ENCODE peak calls at places on chromosomes 12 and 14, in four cellular contexts. D is fibroblast of the aortic adventitia, P is left lung, C is H9. W is an unnamed sample.

GRCh38 chr12:15563683-15564082 is 225.5 kb downstream of the EPS8 start:
- DNase-seq in P (no peak), C (no peak), D (peak), W (peak)

GRCh38 chr14:50892255-50892654 is 20.4 kb downstream of the ABHD12B start:
- DNase-seq in P (no peak), C (peak), D (no peak), W (no peak)

GRCh38 chr12:116060765-116061164 is 216.7 kb downstream of the MED13L start:
- DNase-seq in C (no peak), D (no peak), P (no peak), W (no peak)

GRCh38 chr14:76964695-76965094 is 63.8 kb downstream of the IRF2BPL start:
- DNase-seq in C (no peak), D (no peak), P (no peak), W (no peak)

GRCh38 chr12:122835693-122836026 is 403 bp downstream of the HIP1R start:
- DNase-seq in P (peak), D (no peak), C (peak), W (no peak)

GRCh38 chr12:117360551-117361311 is 695 bp downstream of the NOS1 start:
- DNase-seq in P (no peak), D (no peak), C (peak), W (no peak)

GRCh38 chr14:75147423-75148071 is 20.7 kb upstream of the NEK9 start:
- DNase-seq in D (peak), C (peak), P (no peak), W (peak)

GRCh38 chr12:129162805-129163204 is 309.5 kb downstream of the GLT1D1 start:
- DNase-seq in D (no peak), P (no peak), C (no peak), W (no peak)

GRCh38 chr12:49824416-49824815 is 3.8 kb downstream of the NCKAP5L start:
- DNase-seq in P (no peak), D (no peak), C (no peak), W (no peak)

GRCh38 chr14:69880051-69880487 is 853 bp downstream of the SMOC1 start:
- DNase-seq in P (no peak), D (no peak), C (no peak), W (no peak)

GRCh38 chr12:63985945-63986344 is 141.4 kb downstream of the SRGAP1 start:
- DNase-seq in C (no peak), P (no peak), D (no peak), W (no peak)

GRCh38 chr14:67269338-67270060 is 28.3 kb downstream of the PALS1 start:
- DNase-seq in D (peak), P (no peak), C (no peak), W (no peak)

GRCh38 chr12:57439762-57440266 is 5.2 kb downstream of the INHBC start:
- DNase-seq in D (no peak), P (no peak), C (no peak), W (no peak)
- TF ChIP-seq CTCF in D (no peak), P (no peak), C (no peak), W (no peak)

GRCh38 chr12:108495054-108495453 is 20.0 kb upstream of the FICD start:
- DNase-seq in C (peak), P (no peak), D (peak), W (no peak)
- TF ChIP-seq CTCF in C (peak), P (peak), D (peak), W (peak)

DNA sequence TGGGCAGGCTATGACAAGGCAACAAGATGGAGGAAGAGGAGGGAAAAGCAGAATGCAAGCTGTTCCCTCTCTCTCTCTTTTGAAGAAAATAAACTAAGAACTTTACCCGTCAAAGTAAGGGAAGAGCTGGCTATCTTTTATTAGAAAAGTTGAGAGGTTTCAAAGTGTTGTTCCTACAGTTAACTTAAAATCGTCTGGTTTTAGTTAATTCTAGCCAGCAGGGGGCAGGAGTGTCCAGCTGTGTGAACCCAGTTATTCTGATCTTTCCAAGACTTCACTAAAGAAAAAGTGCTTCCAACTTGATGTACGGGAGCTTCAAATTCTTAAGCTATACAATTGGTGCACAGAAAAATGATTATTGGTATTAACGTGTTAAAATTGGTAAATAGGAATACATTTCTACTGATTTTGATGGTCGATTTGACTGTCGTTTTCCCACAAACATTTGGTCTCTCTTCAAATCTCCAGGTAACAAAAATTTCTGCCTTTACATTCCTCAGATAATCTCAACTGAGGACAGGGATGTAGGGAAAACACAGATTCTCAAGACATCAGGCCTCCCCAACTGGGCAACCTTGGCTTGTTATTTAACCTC is 28.4 kb upstream of the MON2 start:
- DNase-seq in D (peak), P (no peak), C (no peak), W (no peak)
- TF ChIP-seq CTCF in D (peak), P (peak), C (peak), W (peak)

DNA sequence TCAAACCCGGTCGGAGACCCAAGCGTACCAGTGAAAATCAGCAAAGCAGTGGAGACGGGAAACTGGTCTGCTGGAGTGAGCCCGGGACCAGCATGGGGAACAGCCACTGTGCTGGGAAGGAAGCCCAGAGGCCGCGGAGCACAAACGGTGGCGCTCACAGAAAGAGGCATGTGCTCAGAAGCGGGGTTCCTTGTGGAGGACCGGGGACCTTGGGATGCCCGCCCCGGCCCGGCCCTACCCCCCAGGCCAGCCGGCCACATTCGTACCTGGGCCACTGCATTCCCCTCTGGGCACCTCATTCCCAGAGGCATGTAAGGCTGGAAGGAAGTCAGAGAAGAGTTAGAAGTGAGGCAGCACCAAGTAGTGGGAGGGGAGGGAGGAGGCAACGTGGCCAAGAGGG is 79.3 kb downstream of the RFLNA start:
- DNase-seq in D (no peak), P (no peak), C (no peak), W (no peak)
- TF ChIP-seq CTCF in D (no peak), P (no peak), C (no peak), W (no peak)

GRCh38 chr12:27015730-27016076 is 1.5 kb upstream of the TM7SF3 start:
- DNase-seq in C (no peak), D (peak), P (no peak), W (no peak)
- TF ChIP-seq CTCF in C (peak), D (peak), P (peak), W (peak)

GRCh38 chr14:22558221-22558913 is 30.7 kb downstream of the DAD1 start:
- DNase-seq in C (peak), D (no peak), P (no peak), W (no peak)
- TF ChIP-seq CTCF in C (peak), D (no peak), P (no peak), W (no peak)

GRCh38 chr14:51993274-51993673 is 3.9 kb downstream of the RTRAF start:
- DNase-seq in D (no peak), C (no peak), P (no peak), W (no peak)

GRCh38 chr14:51990488-51990887 is 1.1 kb downstream of the RTRAF start:
- DNase-seq in C (no peak), P (no peak), D (no peak), W (no peak)

DNA sequence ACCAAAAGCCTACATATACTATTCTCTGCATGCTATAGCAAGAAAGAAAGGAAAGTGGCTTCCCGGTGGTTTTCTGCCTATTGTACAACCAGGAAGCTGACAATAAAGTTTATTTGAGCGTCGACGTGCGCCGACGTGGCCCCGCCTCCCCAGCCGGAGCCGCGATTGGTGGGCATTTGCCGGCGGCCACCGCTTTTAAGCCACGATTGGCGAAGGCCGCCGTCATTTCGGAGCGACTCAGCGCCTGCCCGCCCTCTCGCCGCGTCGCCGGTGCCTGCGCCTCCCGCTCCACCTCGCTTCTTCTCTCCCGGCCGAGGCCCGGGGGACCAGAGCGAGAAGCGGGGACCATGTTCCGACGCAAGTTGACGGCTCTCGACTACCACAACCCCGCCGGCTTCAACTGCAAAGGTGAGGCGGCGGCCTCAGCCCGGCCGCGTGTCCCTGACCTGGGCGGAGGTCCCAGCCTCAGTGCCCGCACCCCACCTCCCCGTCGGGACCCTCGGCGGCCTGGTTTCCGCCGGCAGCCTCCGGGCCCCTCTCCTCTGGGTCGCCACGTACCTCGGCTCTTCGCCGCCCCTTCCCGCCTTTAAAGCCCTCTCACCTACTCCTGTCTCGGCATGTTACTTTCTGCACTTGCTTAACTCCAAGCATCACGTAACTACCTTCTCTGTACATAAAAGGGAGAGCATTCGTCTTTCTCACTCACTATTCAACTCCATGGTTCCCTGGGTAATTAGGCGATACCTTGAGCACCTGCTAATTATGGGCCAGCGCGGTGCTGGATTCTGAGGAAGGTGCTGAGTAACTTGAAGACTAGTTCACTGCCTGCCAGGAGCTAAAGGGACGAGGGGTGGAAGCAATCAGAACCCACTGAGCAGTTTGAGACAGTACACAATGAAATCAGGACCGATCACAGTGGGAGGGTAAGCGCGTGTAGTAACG is at the start of gene RTRAF:
- DNase-seq in C (peak), P (peak), D (peak), W (peak)
- TF ChIP-seq CTCF in C (no peak), P (no peak), D (no peak), W (no peak)

DNA sequence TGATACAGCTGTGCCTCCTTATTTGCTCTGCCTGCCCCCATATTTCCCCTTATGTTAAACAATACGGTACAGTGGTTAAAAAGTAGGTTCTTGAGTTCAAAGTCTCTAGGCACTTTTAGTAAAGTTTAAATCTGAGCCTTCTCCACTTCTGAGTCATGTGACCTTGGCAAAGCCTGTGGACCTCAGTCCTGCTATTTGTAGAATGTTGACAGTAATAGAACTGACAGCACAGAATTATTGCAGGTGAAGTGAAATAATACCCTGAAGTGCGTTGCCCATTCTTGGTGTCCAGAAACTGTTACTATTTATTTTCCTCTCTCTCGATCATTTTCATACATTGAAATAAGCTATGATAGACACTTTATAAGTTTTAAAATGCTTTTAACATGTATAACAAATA is 499.7 kb downstream of the EGLN3 start:
- DNase-seq in P (no peak), D (no peak), C (no peak), W (no peak)
- TF ChIP-seq CTCF in P (no peak), D (no peak), C (no peak), W (no peak)